ENCODE peak calls at places on chromosomes 2 and 18, in seven cellular contexts. O, S, Z, L, Q, A and I are unnamed samples.

GRCh38 chr18:63199743-63200241 is 119.8 kb downstream of the BCL2 start:
- DNase-seq in O (no peak), S (no peak), Z (no peak), L (no peak), Q (no peak), A (no peak), I (no peak)

GRCh38 chr18:37956902-37957301 is 391.3 kb upstream of the CELF4 start:
- DNase-seq in O (no peak), S (no peak), Z (no peak), L (no peak), Q (no peak), A (no peak), I (no peak)

GRCh38 chr2:201858781-201859180 is 52.4 kb downstream of the CDK15 start:
- DNase-seq in O (peak), S (peak), Z (no peak), L (peak), Q (peak), A (peak), I (no peak)

GRCh38 chr2:8684885-8685696 is 3.2 kb downstream of the ID2 start:
- DNase-seq in O (peak), S (peak), Z (peak), L (peak), Q (peak), A (peak), I (peak)

GRCh38 chr18:52670903-52671302 is 330.9 kb downstream of the DCC start:
- DNase-seq in O (no peak), S (peak), Z (peak), L (peak), Q (no peak), A (no peak), I (no peak)

GRCh38 chr2:69767034-69767433 is 25.1 kb downstream of the ANXA4 start:
- DNase-seq in O (no peak), S (peak), Z (no peak), L (no peak), Q (no peak), A (peak), I (no peak)

GRCh38 chr18:79587298-79588125 is 92.1 kb upstream of the CTDP1 start:
- DNase-seq in O (no peak), S (no peak), Z (no peak), L (no peak), Q (peak), A (no peak), I (no peak)

GRCh38 chr2:165863816-165864221 is 69.8 kb upstream of the GALNT3 start:
- DNase-seq in O (no peak), S (no peak), Z (no peak), L (peak), Q (no peak), A (no peak), I (no peak)

GRCh38 chr18:2919600-2919999 is 72.8 kb downstream of the EMILIN2 start:
- DNase-seq in O (no peak), S (no peak), Z (no peak), L (no peak), Q (no peak), A (no peak), I (no peak)

GRCh38 chr2:12169060-12169406 is 422.6 kb downstream of the LPIN1 start:
- DNase-seq in O (no peak), S (peak), Z (peak), L (no peak), Q (no peak), A (peak), I (no peak)

GRCh38 chr2:164625378-164625971 is 4.2 kb upstream of the GRB14 start:
- DNase-seq in O (no peak), S (no peak), Z (peak), L (no peak), Q (no peak), A (no peak), I (no peak)

GRCh38 chr2:33022989-33023731 is 76.4 kb downstream of the LTBP1 start:
- DNase-seq in O (no peak), S (peak), Z (peak), L (no peak), Q (no peak), A (peak), I (no peak)

GRCh38 chr18:57802166-57802868 is 798 bp downstream of the ATP8B1 start:
- DNase-seq in O (peak), S (no peak), Z (no peak), L (peak), Q (peak), A (no peak), I (peak)

GRCh38 chr2:163173591-163173990 is 335.0 kb upstream of the KCNH7 start:
- DNase-seq in O (no peak), S (no peak), Z (peak), L (peak), Q (no peak), A (no peak), I (no peak)

GRCh38 chr2:190860985-190861721 is 19.5 kb upstream of the GLS start:
- DNase-seq in O (no peak), S (peak), Z (peak), L (peak), Q (peak), A (peak), I (no peak)

GRCh38 chr2:155151472-155151871 is 453.0 kb downstream of the KCNJ3 start:
- DNase-seq in O (no peak), S (no peak), Z (no peak), L (no peak), Q (no peak), A (no peak), I (no peak)

GRCh38 chr2:9205963-9206948 is at the start of gene ASAP2:
- DNase-seq in O (peak), S (peak), Z (peak), L (peak), Q (peak), A (peak), I (peak)

GRCh38 chr2:98910349-98911125 is 25.5 kb downstream of the CRACDL start:
- DNase-seq in O (peak), S (no peak), Z (no peak), L (no peak), Q (no peak), A (no peak), I (no peak)

GRCh38 chr2:187377335-187377734 is 70.7 kb downstream of the CALCRL start:
- DNase-seq in O (no peak), S (peak), Z (no peak), L (no peak), Q (no peak), A (no peak), I (no peak)

GRCh38 chr2:59701271-59701994 is 852.0 kb downstream of the BCL11A start:
- DNase-seq in O (no peak), S (no peak), Z (peak), L (no peak), Q (no peak), A (no peak), I (no peak)

GRCh38 chr18:46877329-46877987 is 39.8 kb downstream of the PIAS2 start:
- DNase-seq in O (no peak), S (no peak), Z (no peak), L (no peak), Q (peak), A (no peak), I (no peak)

GRCh38 chr2:109481196-109481555 is 132.6 kb downstream of the SEPTIN10 start:
- DNase-seq in O (no peak), S (no peak), Z (peak), L (no peak), Q (no peak), A (no peak), I (no peak)

GRCh38 chr2:27652790-27653189 is 10.6 kb downstream of the SUPT7L start:
- DNase-seq in O (no peak), S (no peak), Z (peak), L (no peak), Q (no peak), A (no peak), I (no peak)

GRCh38 chr2:217563081-217563480 is 439.7 kb downstream of the TNS1 start:
- DNase-seq in O (no peak), S (no peak), Z (no peak), L (no peak), Q (no peak), A (no peak), I (no peak)

GRCh38 chr18:70459731-70460130 is 170.9 kb downstream of the SOCS6 start:
- DNase-seq in O (no peak), S (no peak), Z (no peak), L (no peak), Q (no peak), A (no peak), I (no peak)

GRCh38 chr2:206736935-206737334 is 18.7 kb upstream of the DYTN start:
- DNase-seq in O (no peak), S (no peak), Z (no peak), L (no peak), Q (no peak), A (no peak), I (no peak)

GRCh38 chr2:68152651-68153347 is 4.9 kb upstream of the PNO1 start:
- DNase-seq in O (no peak), S (no peak), Z (no peak), L (no peak), Q (no peak), A (no peak), I (no peak)

GRCh38 chr2:70496819-70497218 is 56.8 kb downstream of the TGFA start:
- DNase-seq in O (no peak), S (no peak), Z (peak), L (no peak), Q (no peak), A (no peak), I (no peak)

GRCh38 chr2:189829092-189829843 is 45.0 kb downstream of the PMS1 start:
- DNase-seq in O (no peak), S (peak), Z (no peak), L (no peak), Q (no peak), A (no peak), I (no peak)

GRCh38 chr18:59787998-59788875 is 91.0 kb upstream of the CCBE1 start:
- DNase-seq in O (no peak), S (peak), Z (no peak), L (peak), Q (no peak), A (peak), I (no peak)

GRCh38 chr2:100109986-100110980 is 32.1 kb downstream of the AFF3 start:
- DNase-seq in O (no peak), S (no peak), Z (no peak), L (no peak), Q (no peak), A (no peak), I (no peak)

GRCh38 chr18:7341581-7342337 is 110.9 kb downstream of the LRRC30 start:
- DNase-seq in O (no peak), S (no peak), Z (no peak), L (no peak), Q (no peak), A (no peak), I (no peak)
- H3K4ac ChIP-seq in O (no peak), S (no peak), Z (no peak), L (no peak), Q (no peak), A (no peak), I (no peak)

GRCh38 chr2:197369228-197369945 is 58.8 kb upstream of the ANKRD44 start:
- DNase-seq in O (no peak), S (no peak), Z (no peak), L (no peak), Q (no peak), A (no peak), I (no peak)
- H3K4ac ChIP-seq in O (no peak), S (no peak), Z (no peak), L (no peak), Q (no peak), A (no peak), I (no peak)

DNA sequence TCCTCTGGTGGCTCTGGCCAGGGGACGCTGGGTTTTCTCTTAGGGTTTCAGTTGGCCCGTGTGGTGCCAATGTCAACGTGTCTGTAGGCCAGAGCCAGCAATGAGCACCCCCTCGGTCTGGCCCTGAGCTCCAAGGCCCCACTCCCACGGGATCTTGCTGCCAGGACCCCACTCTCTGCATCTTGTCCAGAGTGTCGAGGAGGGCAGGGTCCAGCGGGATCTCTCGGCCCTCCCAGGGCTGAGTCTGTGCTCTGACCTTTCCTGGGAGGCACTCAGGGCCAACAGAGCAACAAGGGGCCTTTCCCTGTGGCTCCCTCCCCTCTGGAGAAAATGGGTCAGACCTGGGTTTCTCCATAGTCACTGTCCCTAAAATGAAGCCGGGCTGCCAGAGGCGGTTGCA is 97.6 kb downstream of the RTP5 start:
- DNase-seq in O (no peak), S (no peak), Z (no peak), L (no peak), Q (no peak), A (no peak), I (no peak)
- H3K4ac ChIP-seq in O (no peak), S (no peak), Z (no peak), L (no peak), Q (no peak), A (peak), I (no peak)

GRCh38 chr2:46518848-46519247 is 39.5 kb downstream of the TMEM247 start:
- DNase-seq in O (no peak), S (no peak), Z (no peak), L (no peak), Q (no peak), A (no peak), I (no peak)

GRCh38 chr2:46517485-46517884 is 38.1 kb downstream of the TMEM247 start:
- DNase-seq in O (no peak), S (no peak), Z (no peak), L (no peak), Q (no peak), A (no peak), I (no peak)

GRCh38 chr2:46510596-46511177 is 31.3 kb downstream of the TMEM247 start:
- DNase-seq in O (no peak), S (no peak), Z (no peak), L (no peak), Q (no peak), A (no peak), I (no peak)

GRCh38 chr2:46512185-46512584 is 32.8 kb downstream of the TMEM247 start:
- DNase-seq in O (peak), S (no peak), Z (no peak), L (no peak), Q (no peak), A (no peak), I (no peak)

DNA sequence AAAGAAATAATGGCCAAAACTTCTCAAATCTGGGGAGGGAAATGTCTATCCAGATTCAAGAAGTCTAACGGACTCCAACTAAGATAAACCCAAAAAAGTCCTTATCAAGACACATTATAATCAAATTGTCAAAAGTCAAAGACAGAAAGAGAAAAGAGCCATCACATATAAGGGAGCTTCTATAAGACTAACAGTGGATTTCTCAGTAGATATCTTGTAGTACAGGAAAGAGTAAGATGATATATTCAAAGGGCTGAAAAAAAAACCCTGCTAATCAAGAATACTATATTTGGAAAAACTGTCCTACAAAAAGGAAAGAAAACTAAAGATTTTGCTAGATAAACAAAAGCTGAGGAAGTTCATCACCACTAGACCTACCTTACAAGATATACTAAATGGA is 35.4 kb downstream of the TMEM247 start:
- DNase-seq in O (no peak), S (no peak), Z (no peak), L (no peak), Q (no peak), A (no peak), I (no peak)
- H3K4ac ChIP-seq in O (no peak), S (no peak), Z (no peak), L (no peak), Q (no peak), A (no peak), I (no peak)

GRCh38 chr2:159147687-159148086 is 138.8 kb downstream of the WDSUB1 start:
- DNase-seq in O (no peak), S (no peak), Z (no peak), L (no peak), Q (no peak), A (no peak), I (no peak)
- H3K4ac ChIP-seq in O (no peak), S (no peak), Z (no peak), L (no peak), Q (no peak), A (no peak), I (no peak)

GRCh38 chr2:106983305-106983704 is 97.3 kb upstream of the ST6GAL2 start:
- DNase-seq in O (no peak), S (no peak), Z (peak), L (no peak), Q (no peak), A (no peak), I (no peak)
- H3K4ac ChIP-seq in O (peak), S (no peak), Z (no peak), L (no peak), Q (no peak), A (no peak), I (no peak)